ENCODE peak calls at places on chromosomes 16 and 17, in ten cellular contexts. Z is psoas muscle, N is heart right ventricle, C is mucosa of descending colon, X is thoracic aorta, Q is fibroblast of mammary gland, B is hepatocyte, A is right lobe of liver, O is GM12865, L is endothelial cell. E is an unnamed sample.

GRCh38 chr16:30499284-30499683 is 26.7 kb downstream of the ITGAL start:
- DNase-seq in Z (no peak), N (no peak), C (no peak), X (no peak), Q (peak), B (no peak), A (no peak), O (no peak), L (no peak), E (no peak)

GRCh38 chr16:24626251-24626650 is 86.9 kb downstream of the RBBP6 start:
- DNase-seq in Z (no peak), N (no peak), C (no peak), X (no peak), Q (peak), B (no peak), A (no peak), O (no peak), L (no peak), E (peak)

GRCh38 chr17:29383687-29384086 is 6.5 kb upstream of the TAOK1 start:
- DNase-seq in Z (no peak), N (no peak), C (peak), X (no peak), Q (peak), B (no peak), A (no peak), O (no peak), L (no peak), E (no peak)

GRCh38 chr17:78241277-78242023 is 10.0 kb downstream of the TMEM235 start:
- DNase-seq in Z (no peak), N (no peak), C (no peak), X (no peak), Q (peak), B (no peak), A (no peak), O (peak), L (no peak), E (peak)

GRCh38 chr16:54873081-54873480 is 57.6 kb upstream of the IRX5 start:
- DNase-seq in Z (no peak), N (no peak), C (no peak), X (no peak), Q (no peak), B (no peak), A (no peak), O (no peak), L (no peak), E (no peak)

GRCh38 chr16:1094601-1095449 is 1.2 kb downstream of the C1QTNF8 start:
- DNase-seq in Z (no peak), N (no peak), C (no peak), X (no peak), Q (no peak), B (no peak), A (no peak), O (no peak), L (no peak), E (no peak)

GRCh38 chr17:75647061-75647460 is 13.8 kb downstream of the SMIM5 start:
- DNase-seq in Z (no peak), N (no peak), C (no peak), X (no peak), Q (no peak), B (no peak), A (no peak), O (no peak), L (no peak), E (no peak)

GRCh38 chr16:84718-85452 is 6.9 kb downstream of the MPG start:
- DNase-seq in Z (peak), N (no peak), C (no peak), X (peak), Q (peak), B (no peak), A (no peak), O (peak), L (peak), E (peak)

GRCh38 chr16:12089492-12090161 is 113.1 kb downstream of the SNX29 start:
- DNase-seq in Z (peak), N (peak), C (no peak), X (peak), Q (peak), B (peak), A (peak), O (no peak), L (peak), E (peak)

GRCh38 chr16:50781043-50781442 is 39.2 kb downstream of the CYLD start:
- DNase-seq in Z (no peak), N (no peak), C (no peak), X (no peak), Q (peak), B (no peak), A (no peak), O (no peak), L (no peak), E (no peak)

GRCh38 chr17:81221842-81222619 is 734 bp downstream of the CEP131 start:
- DNase-seq in Z (no peak), N (no peak), C (peak), X (no peak), Q (no peak), B (no peak), A (no peak), O (no peak), L (no peak), E (no peak)

GRCh38 chr16:82660078-82660645 is 33.4 kb downstream of the CDH13 start:
- DNase-seq in Z (peak), N (no peak), C (no peak), X (no peak), Q (peak), B (no peak), A (no peak), O (peak), L (no peak), E (no peak)

GRCh38 chr16:78993342-78993741 is 607.2 kb downstream of the MAF start:
- DNase-seq in Z (no peak), N (peak), C (no peak), X (no peak), Q (no peak), B (peak), A (no peak), O (no peak), L (no peak), E (no peak)

GRCh38 chr17:28404812-28405570 is 1.0 kb downstream of the SLC46A1 start:
- DNase-seq in Z (no peak), N (no peak), C (no peak), X (no peak), Q (no peak), B (no peak), A (peak), O (no peak), L (no peak), E (no peak)

GRCh38 chr17:78117027-78117981 is 11.3 kb downstream of the TMC6 start:
- DNase-seq in Z (no peak), N (no peak), C (peak), X (no peak), Q (no peak), B (no peak), A (peak), O (no peak), L (no peak), E (no peak)

GRCh38 chr17:3916013-3916696 is at the start of gene P2RX1:
- DNase-seq in Z (no peak), N (no peak), C (peak), X (no peak), Q (no peak), B (no peak), A (no peak), O (peak), L (no peak), E (no peak)

GRCh38 chr17:76088041-76088867 is 9.3 kb downstream of the ZACN start:
- DNase-seq in Z (no peak), N (no peak), C (no peak), X (no peak), Q (no peak), B (no peak), A (no peak), O (no peak), L (no peak), E (no peak)

GRCh38 chr16:78816499-78817441 is 717.3 kb downstream of the WWOX start:
- DNase-seq in Z (peak), N (no peak), C (no peak), X (no peak), Q (peak), B (peak), A (peak), O (no peak), L (no peak), E (peak)

GRCh38 chr17:31329221-31329620 is 7.8 kb upstream of the EVI2A start:
- DNase-seq in Z (no peak), N (no peak), C (no peak), X (no peak), Q (no peak), B (no peak), A (no peak), O (no peak), L (no peak), E (no peak)

GRCh38 chr17:1961187-1961586 is 63.9 kb downstream of the RTN4RL1 start:
- DNase-seq in Z (no peak), N (no peak), C (no peak), X (no peak), Q (no peak), B (no peak), A (no peak), O (no peak), L (no peak), E (no peak)

GRCh38 chr16:11484691-11485258 is 101.9 kb downstream of the LITAF start:
- DNase-seq in Z (no peak), N (no peak), C (no peak), X (no peak), Q (no peak), B (no peak), A (no peak), O (no peak), L (peak), E (no peak)

GRCh38 chr16:61879306-61879705 is 156.9 kb downstream of the CDH8 start:
- DNase-seq in Z (no peak), N (no peak), C (no peak), X (no peak), Q (no peak), B (no peak), A (no peak), O (no peak), L (no peak), E (no peak)

GRCh38 chr17:17026163-17026562 is 16.1 kb upstream of the MPRIP start:
- DNase-seq in Z (no peak), N (no peak), C (no peak), X (no peak), Q (no peak), B (no peak), A (no peak), O (no peak), L (no peak), E (no peak)

DNA sequence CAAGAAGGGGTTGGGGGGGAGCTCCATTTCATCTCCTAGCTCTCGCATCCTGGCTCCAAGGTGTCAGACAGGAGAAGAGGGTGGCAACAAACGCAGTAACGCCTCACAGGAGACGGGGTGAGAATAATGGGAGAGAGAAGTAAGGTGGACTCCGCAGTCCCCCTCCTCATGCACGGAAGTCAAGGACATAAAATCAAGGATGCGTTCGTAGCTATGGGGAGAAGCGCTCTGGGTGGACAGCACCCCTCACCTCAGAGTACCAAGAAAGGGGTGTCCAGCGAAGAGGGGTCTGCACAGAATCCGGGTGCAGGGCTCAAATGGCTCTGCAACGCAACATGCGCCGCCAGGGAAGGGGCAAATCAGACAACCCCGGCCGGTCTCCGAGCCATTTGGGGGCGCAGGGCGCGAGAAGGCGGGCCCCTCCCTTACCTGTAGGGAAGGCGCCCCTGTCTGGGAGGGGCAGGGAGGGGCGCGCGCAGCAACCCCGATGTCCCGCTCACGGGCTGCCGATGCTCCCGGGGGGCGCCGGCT is 551 bp downstream of the HDAC5 start:
- DNase-seq in Z (no peak), N (no peak), C (peak), X (no peak), Q (no peak), B (no peak), A (no peak), O (peak), L (no peak), E (no peak)
- TF ChIP-seq CTCF in Z (no peak), N (no peak), C (no peak), X (no peak), Q (no peak), B (no peak), A (no peak), O (no peak), L (no peak), E (no peak)

GRCh38 chr17:18139498-18139897 is 30.9 kb downstream of the MYO15A start:
- DNase-seq in Z (no peak), N (no peak), C (no peak), X (no peak), Q (no peak), B (no peak), A (peak), O (no peak), L (no peak), E (no peak)

GRCh38 chr17:18140648-18141047 is 32.1 kb downstream of the MYO15A start:
- DNase-seq in Z (no peak), N (no peak), C (no peak), X (no peak), Q (no peak), B (no peak), A (no peak), O (no peak), L (no peak), E (no peak)

GRCh38 chr17:18139092-18139491 is 30.5 kb downstream of the MYO15A start:
- DNase-seq in Z (no peak), N (no peak), C (no peak), X (no peak), Q (no peak), B (no peak), A (no peak), O (no peak), L (no peak), E (no peak)

GRCh38 chr17:18141210-18141803 is 32.8 kb downstream of the MYO15A start:
- DNase-seq in Z (no peak), N (no peak), C (peak), X (no peak), Q (peak), B (peak), A (no peak), O (peak), L (peak), E (peak)

GRCh38 chr17:18139949-18140348 is 31.4 kb downstream of the MYO15A start:
- DNase-seq in Z (no peak), N (no peak), C (no peak), X (no peak), Q (peak), B (peak), A (peak), O (peak), L (no peak), E (no peak)
- TF ChIP-seq CTCF in Z (no peak), N (peak), C (no peak), X (no peak), Q (peak), B (peak), A (no peak), O (peak), L (no peak), E (no peak)

GRCh38 chr17:33682622-33683021 is 389.5 kb upstream of the ASIC2 start:
- DNase-seq in Z (no peak), N (no peak), C (no peak), X (no peak), Q (no peak), B (no peak), A (no peak), O (no peak), L (no peak), E (no peak)

GRCh38 chr17:33688771-33689170 is 395.7 kb upstream of the ASIC2 start:
- DNase-seq in Z (no peak), N (no peak), C (no peak), X (no peak), Q (no peak), B (no peak), A (no peak), O (no peak), L (no peak), E (no peak)

GRCh38 chr17:33684714-33685113 is 391.6 kb upstream of the ASIC2 start:
- DNase-seq in Z (no peak), N (no peak), C (no peak), X (no peak), Q (no peak), B (no peak), A (no peak), O (no peak), L (no peak), E (no peak)

GRCh38 chr17:33687831-33688230 is 394.7 kb upstream of the ASIC2 start:
- DNase-seq in Z (no peak), N (no peak), C (no peak), X (no peak), Q (no peak), B (no peak), A (no peak), O (peak), L (no peak), E (no peak)

DNA sequence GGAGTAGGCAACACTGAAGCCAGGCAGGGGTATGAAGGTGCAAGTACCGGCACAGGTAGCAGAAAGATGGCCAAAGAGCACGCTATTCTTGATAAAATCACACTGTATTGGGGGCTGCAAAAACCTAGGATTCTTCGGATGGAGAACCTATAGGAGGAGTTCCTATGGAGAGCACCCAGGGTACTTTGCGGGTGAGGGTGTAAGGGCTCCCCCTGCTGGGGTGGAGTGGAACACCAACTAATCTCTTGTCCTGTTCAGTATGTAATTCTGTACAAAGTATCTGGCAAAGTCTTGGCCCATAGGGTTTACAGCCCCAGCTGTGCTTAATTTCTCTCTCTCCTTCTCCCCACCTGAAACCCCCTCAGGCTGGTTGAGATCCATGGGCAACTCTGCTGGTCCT is 393.1 kb upstream of the ASIC2 start:
- DNase-seq in Z (no peak), N (no peak), C (peak), X (no peak), Q (peak), B (no peak), A (no peak), O (peak), L (peak), E (no peak)
- TF ChIP-seq CTCF in Z (no peak), N (peak), C (no peak), X (no peak), Q (peak), B (peak), A (no peak), O (peak), L (peak), E (no peak)

GRCh38 chr16:85610446-85611204 is 2.5 kb upstream of the GSE1 start:
- DNase-seq in Z (peak), N (peak), C (peak), X (peak), Q (peak), B (peak), A (peak), O (peak), L (peak), E (peak)
- TF ChIP-seq CTCF in Z (peak), N (peak), C (peak), X (peak), Q (peak), B (peak), A (peak), O (peak), L (peak), E (peak)

GRCh38 chr16:88389191-88389590 is 6.4 kb downstream of the ZNF469 start:
- DNase-seq in Z (no peak), N (no peak), C (no peak), X (no peak), Q (no peak), B (no peak), A (no peak), O (no peak), L (no peak), E (no peak)

GRCh38 chr16:88385831-88386815 is 3.4 kb downstream of the ZNF469 start:
- DNase-seq in Z (peak), N (no peak), C (no peak), X (no peak), Q (no peak), B (no peak), A (no peak), O (no peak), L (no peak), E (no peak)

GRCh38 chr16:88389621-88390160 is 6.9 kb downstream of the ZNF469 start:
- DNase-seq in Z (no peak), N (peak), C (no peak), X (no peak), Q (no peak), B (no peak), A (no peak), O (no peak), L (no peak), E (no peak)

GRCh38 chr16:88387177-88387576 is 4.4 kb downstream of the ZNF469 start:
- DNase-seq in Z (peak), N (no peak), C (no peak), X (no peak), Q (peak), B (no peak), A (no peak), O (no peak), L (no peak), E (no peak)

DNA sequence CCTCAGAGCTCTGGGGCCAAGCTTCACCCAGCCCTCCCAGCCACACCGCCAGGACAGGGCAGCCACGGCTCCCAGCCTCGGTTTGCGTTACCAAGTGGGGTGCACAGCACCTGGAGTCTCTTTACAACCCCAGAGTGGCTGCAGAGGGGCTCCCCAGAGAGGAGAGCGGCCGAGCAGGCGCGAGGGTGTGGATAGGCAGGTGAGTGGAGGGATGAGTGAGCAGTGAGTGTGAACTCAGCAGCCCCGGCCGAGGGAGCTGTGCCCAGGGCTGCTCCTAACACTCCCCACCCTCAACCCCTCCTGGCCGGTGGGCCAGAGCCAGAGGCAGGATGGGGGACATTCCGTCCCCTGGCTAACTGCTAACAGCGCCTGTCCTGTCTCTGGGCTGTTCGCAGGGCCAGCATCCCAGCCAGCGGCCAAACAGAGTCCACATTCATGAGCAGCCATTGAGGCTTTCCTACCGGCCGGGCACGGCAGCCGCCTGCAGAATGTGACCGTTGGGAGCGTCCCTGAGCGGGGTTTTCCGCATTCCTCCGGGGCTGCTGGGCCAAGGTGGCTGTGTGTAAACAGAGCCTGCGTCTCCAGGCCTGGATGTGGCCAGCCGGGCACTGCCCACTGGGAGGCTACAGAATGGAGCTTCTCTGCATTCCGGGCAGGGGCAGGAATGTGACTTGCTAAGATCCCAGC is 5.3 kb downstream of the ZNF469 start:
- DNase-seq in Z (peak), N (peak), C (peak), X (no peak), Q (no peak), B (peak), A (no peak), O (no peak), L (no peak), E (peak)
- TF ChIP-seq CTCF in Z (no peak), N (no peak), C (no peak), X (peak), Q (no peak), B (no peak), A (no peak), O (no peak), L (no peak), E (no peak)

E was measured in MCF 10A.